ENCODE peak calls at places on chromosomes 1 and 21, in eight cellular contexts. Y is left ventricle myocardium inferior; T is thoracic aorta; L is astrocyte of the spinal cord; I is fibroblast of pulmonary artery; D is GM12865; A is CD8-positive, alpha-beta T cell; C is mammary epithelial cell. B is an unnamed sample.
A peak's percentile ranks its signal among the peaks of the same experiment; 100 is the strongest.

GRCh38 chr1:106568161-106568560 is 488.3 kb upstream of the PRMT6 start:
- DNase-seq in Y (no peak), T (no peak), L (no peak), I (no peak), D (no peak), A (no peak), C (no peak), B (no peak)

GRCh38 chr1:48055854-48056253 is 58.7 kb upstream of the TRABD2B start:
- DNase-seq in Y (no peak), T (no peak), L (no peak), I (no peak), D (no peak), A (no peak), C (no peak), B (no peak)

GRCh38 chr1:205227584-205228006 is at the start of gene TMCC2:
- DNase-seq in Y (peak; percentile 91), T (peak; percentile 52), L (peak; percentile 87), I (peak; percentile 91), D (peak; percentile 89), A (peak; percentile 85), C (peak; percentile 81), B (peak; percentile 84)

GRCh38 chr1:43009274-43009673 is 50.6 kb upstream of the SLC2A1 start:
- DNase-seq in Y (no peak), T (no peak), L (no peak), I (no peak), D (no peak), A (no peak), C (no peak), B (no peak)

GRCh38 chr1:161159087-161159914 is at the start of gene USP21:
- DNase-seq in Y (peak; percentile 95), T (peak; percentile 67), L (peak; percentile 89), I (peak; percentile 90), D (peak; percentile 93), A (peak; percentile 93), C (peak; percentile 78), B (peak; percentile 88)

GRCh38 chr1:172321429-172321828 is 99.1 kb upstream of the C1orf105 start:
- DNase-seq in Y (no peak), T (no peak), L (peak; percentile 73), I (peak; percentile 56), D (no peak), A (no peak), C (no peak), B (peak; percentile 70)

GRCh38 chr1:6185151-6185550 is 5.0 kb upstream of the CHD5 start:
- DNase-seq in Y (no peak), T (no peak), L (peak; percentile 43), I (peak; percentile 75), D (no peak), A (no peak), C (peak; percentile 24), B (peak; percentile 71)

GRCh38 chr21:15421947-15422346 is 307.8 kb upstream of the USP25 start:
- DNase-seq in Y (no peak), T (no peak), L (no peak), I (peak; percentile 35), D (no peak), A (no peak), C (peak; percentile 89), B (no peak)

GRCh38 chr1:165403835-165404482 is 41.0 kb downstream of the RXRG start:
- DNase-seq in Y (no peak), T (no peak), L (no peak), I (peak; percentile 8), D (peak; percentile 48), A (peak; percentile 18), C (peak; percentile 25), B (peak; percentile 7)

GRCh38 chr1:115429242-115429641 is 91.2 kb upstream of the NGF start:
- DNase-seq in Y (no peak), T (no peak), L (peak; percentile 60), I (peak; percentile 82), D (no peak), A (no peak), C (peak; percentile 80), B (no peak)

GRCh38 chr1:12486401-12487005 is 131.5 kb downstream of the DHRS3 start:
- DNase-seq in Y (peak; percentile 75), T (no peak), L (peak; percentile 86), I (no peak), D (no peak), A (no peak), C (no peak), B (peak; percentile 50)

GRCh38 chr1:93159337-93159736 is 20.9 kb downstream of the TMED5 start:
- DNase-seq in Y (no peak), T (no peak), L (no peak), I (no peak), D (no peak), A (no peak), C (no peak), B (no peak)

GRCh38 chr1:61498342-61498741 is 226.6 kb downstream of the TM2D1 start:
- DNase-seq in Y (no peak), T (no peak), L (no peak), I (no peak), D (no peak), A (no peak), C (no peak), B (no peak)

GRCh38 chr1:210816136-210816535 is 317.8 kb downstream of the KCNH1 start:
- DNase-seq in Y (no peak), T (no peak), L (no peak), I (no peak), D (no peak), A (no peak), C (no peak), B (no peak)

GRCh38 chr1:228379165-228379460 is 27.5 kb downstream of the TRIM11 start:
- DNase-seq in Y (no peak), T (no peak), L (peak; percentile 13), I (no peak), D (no peak), A (no peak), C (no peak), B (peak; percentile 29)

GRCh38 chr1:228379666-228380065 is 27.0 kb downstream of the TRIM11 start:
- DNase-seq in Y (no peak), T (no peak), L (no peak), I (no peak), D (no peak), A (no peak), C (no peak), B (no peak)

GRCh38 chr1:228376651-228377631 is 29.7 kb downstream of the TRIM11 start:
- DNase-seq in Y (peak; percentile 12), T (no peak), L (no peak), I (no peak), D (no peak), A (no peak), C (no peak), B (no peak)

GRCh38 chr1:228377664-228378452 is 28.8 kb downstream of the TRIM11 start:
- DNase-seq in Y (no peak), T (no peak), L (no peak), I (no peak), D (no peak), A (no peak), C (no peak), B (no peak)

DNA sequence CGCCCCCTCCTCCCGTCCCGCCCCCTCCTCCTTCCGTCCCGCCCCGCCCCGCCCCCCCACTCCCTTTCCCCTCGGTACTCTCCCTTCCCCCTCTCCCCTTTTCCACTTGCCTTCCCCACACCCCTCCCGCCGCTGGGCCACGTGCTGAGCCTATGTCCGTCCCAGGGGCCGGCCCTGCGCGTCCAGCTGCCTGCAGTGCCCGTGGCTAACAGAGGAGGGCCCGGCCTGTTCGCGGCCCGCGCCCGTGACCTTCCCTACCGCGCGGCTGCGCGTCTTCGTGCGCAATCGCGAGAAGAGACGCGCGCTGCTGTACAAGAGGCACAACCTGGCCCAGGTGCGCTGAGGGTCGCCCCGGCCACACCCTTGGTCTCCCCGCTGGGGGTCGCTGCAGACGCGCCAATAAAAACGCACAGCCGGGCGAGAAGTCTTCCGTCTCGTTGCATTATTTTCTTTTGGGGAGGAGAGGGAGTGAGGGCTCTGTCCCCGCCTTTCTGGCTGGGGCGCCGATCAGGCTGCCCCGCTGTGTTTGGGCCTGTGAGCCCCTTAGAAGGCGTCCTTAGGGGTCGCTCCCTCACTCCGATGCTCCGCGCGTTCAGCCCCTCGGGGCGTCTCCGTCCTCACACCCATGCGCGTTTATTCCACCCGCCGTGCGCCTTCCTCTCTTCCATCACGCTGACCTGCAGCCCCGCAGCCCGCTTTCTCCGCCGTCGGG is 28.0 kb downstream of the TRIM11 start:
- DNase-seq in Y (peak; percentile 74), T (no peak), L (peak; percentile 70), I (peak; percentile 87), D (no peak), A (peak; percentile 62), C (peak; percentile 42), B (peak; percentile 86)
- TF ChIP-seq CTCF in Y (peak; percentile 60), T (peak; percentile 49), L (peak; percentile 72), I (peak; percentile 46), D (peak; percentile 18), A (peak; percentile 43), C (peak; percentile 51), B (peak; percentile 61)

GRCh38 chr21:29258626-29259335 is 39.9 kb upstream of the BACH1 start:
- DNase-seq in Y (no peak), T (no peak), L (peak; percentile 80), I (peak; percentile 88), D (no peak), A (no peak), C (peak; percentile 77), B (peak; percentile 82)
- H3K4me3 ChIP-seq in Y (no peak overlapping the region), T (no peak overlapping the region), L (no peak overlapping the region), I (no peak overlapping the region), D (no peak overlapping the region), A (no peak overlapping the region), C (no peak overlapping the region), B (no peak overlapping the region)

GRCh38 chr1:152227310-152227928 is 3.4 kb upstream of the HRNR start:
- DNase-seq in Y (no peak), T (no peak), L (peak; percentile 3), I (peak; percentile 29), D (no peak), A (no peak), C (peak; percentile 42), B (peak; percentile 5)
- TF ChIP-seq CTCF in Y (peak; percentile 32), T (no peak), L (peak; percentile 18), I (peak; percentile 5), D (no peak), A (no peak), C (peak; percentile 41), B (no peak)

GRCh38 chr1:234413485-234413884 is 40.2 kb downstream of the COA6 start:
- DNase-seq in Y (no peak), T (no peak), L (no peak), I (no peak), D (no peak), A (no peak), C (no peak), B (no peak)
- H3K4me3 ChIP-seq in Y (no peak overlapping the region), T (no peak overlapping the region), L (no peak overlapping the region), I (no peak overlapping the region), D (no peak overlapping the region), A (no peak overlapping the region), C (no peak overlapping the region), B (no peak overlapping the region)

DNA sequence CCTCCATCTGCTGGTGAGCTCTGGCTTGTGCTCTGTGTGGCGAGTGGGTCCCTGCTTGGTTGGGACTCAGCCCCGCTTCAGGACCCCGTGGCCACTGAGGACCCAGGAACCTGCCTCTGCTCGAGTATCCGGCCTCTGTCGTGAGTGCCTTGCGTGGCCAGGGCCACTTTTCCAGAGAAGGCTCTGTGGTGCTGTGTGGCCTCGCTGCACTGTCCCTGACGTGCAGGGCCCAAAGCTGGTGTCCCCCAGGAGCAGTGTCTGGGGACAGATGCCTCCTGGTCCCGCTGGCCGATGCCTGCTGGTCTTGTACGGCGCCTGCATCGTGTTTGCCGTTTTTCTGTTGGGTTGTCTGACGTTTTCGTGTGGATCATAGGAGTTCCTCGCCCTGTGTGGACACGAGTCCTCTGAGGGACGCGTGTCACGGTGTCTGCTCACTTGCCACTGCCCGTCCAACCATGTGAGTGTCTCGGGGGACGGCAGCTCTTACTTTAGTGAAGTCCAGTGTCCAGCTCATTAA is 7.3 kb downstream of the MIB2 start:
- DNase-seq in Y (no peak), T (no peak), L (no peak), I (no peak), D (no peak), A (no peak), C (no peak), B (no peak)
- TF ChIP-seq CTCF in Y (no peak), T (no peak), L (no peak), I (no peak), D (no peak), A (no peak), C (no peak), B (no peak)

B was measured in fibroblast of villous mesenchyme.